ENCODE peak calls at places on chromosomes 3 and 15, in seven cellular contexts. U is GM19239; Q is MCF 10A; R is anterior cingulate cortex; P is stimulated activated CD8-positive, alpha-beta memory T cell treated with anti-CD3 and anti-CD28 coated beads, Interleukin-12 subunit alpha, Interleukin-12 subunit beta, amount 100 ng/mL, for 4 hours; D is effector memory CD8-positive, alpha-beta T cell; C is T-cell. E is an unnamed sample.

GRCh38 chr3:176174060-176174459 is 1023.2 kb downstream of the TBL1XR1 start:
- DNase-seq in U (no peak), Q (no peak), R (no peak), P (no peak), D (no peak), C (no peak), E (no peak)

GRCh38 chr3:96779810-96780209 is 34.6 kb upstream of the EPHA6 start:
- DNase-seq in U (no peak), Q (no peak), R (no peak), P (no peak), D (no peak), C (no peak), E (no peak)

GRCh38 chr3:127541320-127541719 is 49.2 kb downstream of the TPRA1 start:
- DNase-seq in U (no peak), Q (no peak), R (no peak), P (no peak), D (no peak), C (no peak), E (no peak)

GRCh38 chr3:86954226-86954625 is 36.7 kb downstream of the VGLL3 start:
- DNase-seq in U (no peak), Q (peak), R (no peak), P (no peak), D (no peak), C (no peak), E (no peak)

GRCh38 chr15:52912172-52912571 is 122.0 kb upstream of the ONECUT1 start:
- DNase-seq in U (no peak), Q (no peak), R (no peak), P (no peak), D (no peak), C (no peak), E (no peak)

GRCh38 chr3:31833391-31834165 is 147.5 kb downstream of the OSBPL10 start:
- DNase-seq in U (no peak), Q (no peak), R (no peak), P (no peak), D (no peak), C (no peak), E (no peak)

GRCh38 chr3:101984356-101984755 is 135.0 kb downstream of the NFKBIZ start:
- DNase-seq in U (no peak), Q (no peak), R (no peak), P (no peak), D (no peak), C (no peak), E (no peak)

GRCh38 chr3:111979689-111980025 is 831 bp downstream of the ABHD10 start:
- DNase-seq in U (no peak), Q (no peak), R (no peak), P (no peak), D (peak), C (no peak), E (no peak)

GRCh38 chr3:183829466-183829865 is 4.1 kb upstream of the MAP6D1 start:
- DNase-seq in U (no peak), Q (no peak), R (no peak), P (no peak), D (no peak), C (no peak), E (no peak)

GRCh38 chr3:196803891-196804468 is 63.7 kb upstream of the SENP5 start:
- DNase-seq in U (no peak), Q (no peak), R (no peak), P (no peak), D (no peak), C (no peak), E (no peak)

GRCh38 chr15:40118473-40118872 is 9.8 kb upstream of the BMF start:
- DNase-seq in U (no peak), Q (no peak), R (no peak), P (no peak), D (no peak), C (no peak), E (no peak)

GRCh38 chr15:41558400-41559238 is at the start of gene TYRO3:
- DNase-seq in U (peak), Q (peak), R (peak), P (peak), D (peak), C (peak), E (peak)

GRCh38 chr3:65348596-65348995 is 660.8 kb upstream of the ADAMTS9 start:
- DNase-seq in U (no peak), Q (no peak), R (no peak), P (no peak), D (no peak), C (no peak), E (no peak)

E was measured in activated CD4-positive, alpha-beta T cell treated with anti-CD3 and anti-CD28 coated beads, Interleukin-2, amount 50 U/mL, for 4 hours.